ENCODE peak calls at places on chromosomes 1 and 21, in ten cellular contexts. N, H, O, B, C, M, L, U, X and W are unnamed samples.

GRCh38 chr1:206469933-206470691 is at the start of gene IKBKE:
- DNase-seq in N (no peak), H (peak; percentile 73), O (peak; percentile 50), B (peak; percentile 77), C (peak; percentile 77), M (no peak), L (peak; percentile 34), U (peak; percentile 67), X (peak; percentile 81), W (peak; percentile 74)

GRCh38 chr1:209549384-209550001 is 34.0 kb upstream of the CAMK1G start:
- DNase-seq in N (no peak), H (no peak), O (no peak), B (no peak), C (no peak), M (no peak), L (no peak), U (no peak), X (peak; percentile 79), W (no peak)

GRCh38 chr1:205913451-205914204 is 29.6 kb downstream of the SLC26A9 start:
- DNase-seq in N (peak; percentile 80), H (no peak), O (no peak), B (peak; percentile 65), C (no peak), M (no peak), L (no peak), U (peak; percentile 85), X (no peak), W (peak; percentile 78)

GRCh38 chr1:168136709-168137514 is at the start of gene GPR161:
- DNase-seq in N (peak; percentile 78), H (no peak), O (no peak), B (no peak), C (peak; percentile 44), M (no peak), L (peak; percentile 70), U (peak; percentile 48), X (peak; percentile 77), W (peak; percentile 77)

GRCh38 chr1:41360074-41361027 is 883 bp upstream of the FOXO6 start:
- DNase-seq in N (no peak), H (no peak), O (no peak), B (no peak), C (no peak), M (no peak), L (peak; percentile 18), U (no peak), X (peak; percentile 76), W (peak; percentile 50)

GRCh38 chr21:29145837-29146453 is 15.5 kb downstream of the MAP3K7CL start:
- DNase-seq in N (no peak), H (no peak), O (no peak), B (no peak), C (no peak), M (no peak), L (no peak), U (no peak), X (no peak), W (no peak)

GRCh38 chr1:204335533-204335932 is 24.2 kb downstream of the PLEKHA6 start:
- DNase-seq in N (no peak), H (no peak), O (no peak), B (no peak), C (no peak), M (no peak), L (no peak), U (no peak), X (no peak), W (no peak)

GRCh38 chr1:52674497-52675384 is 23.4 kb downstream of the COA7 start:
- DNase-seq in N (no peak), H (no peak), O (no peak), B (no peak), C (no peak), M (no peak), L (no peak), U (no peak), X (peak; percentile 40), W (no peak)

GRCh38 chr1:109768700-109769325 is 5.1 kb upstream of the EPS8L3 start:
- DNase-seq in N (no peak), H (no peak), O (no peak), B (no peak), C (peak; percentile 6), M (no peak), L (peak; percentile 10), U (no peak), X (no peak), W (peak; percentile 37)

DNA sequence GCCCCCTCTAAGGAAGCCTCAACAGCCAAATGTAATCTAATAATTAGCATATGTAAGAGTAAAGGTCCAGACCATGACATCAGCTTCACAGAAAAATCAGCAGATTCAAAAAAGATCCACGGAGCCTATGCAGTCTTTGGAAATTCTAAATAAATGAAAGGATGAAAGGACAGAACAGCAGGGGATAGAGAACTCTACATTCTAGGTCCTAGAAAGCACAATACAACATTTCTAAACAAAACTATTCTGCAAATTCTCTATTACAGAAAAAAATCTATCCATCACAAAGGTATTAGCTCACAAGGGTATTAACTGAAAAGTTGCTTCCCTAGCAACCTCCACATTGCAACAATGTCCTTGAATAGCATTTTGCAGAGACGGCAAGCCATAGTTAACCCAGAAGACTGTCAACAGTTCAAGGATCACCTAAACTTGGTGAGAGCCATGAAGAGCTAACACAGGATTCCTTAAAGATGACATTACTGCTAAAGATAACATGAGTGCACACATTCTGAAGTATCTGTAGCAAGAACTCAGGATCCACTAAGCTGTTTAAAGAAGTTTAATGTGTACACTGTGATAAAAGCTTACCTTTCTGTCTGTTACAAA is 74.2 kb downstream of the SIPA1L2 start:
- DNase-seq in N (no peak), H (no peak), O (no peak), B (no peak), C (no peak), M (no peak), L (no peak), U (no peak), X (no peak), W (no peak)
- H3K4me1 ChIP-seq in N (peaks cover 84% of the 10 kb centered on the region), H (peaks cover 25% of the 10 kb centered on the region), O (no peaks in the 10 kb centered on the region), B (no peaks in the 10 kb centered on the region), C (peaks cover 29% of the 10 kb centered on the region), M (peaks cover 49% of the 10 kb centered on the region), L (no peaks in the 10 kb centered on the region), U (peaks cover 10% of the 10 kb centered on the region), X (peaks cover 61% of the 10 kb centered on the region), W (peaks cover 30% of the 10 kb centered on the region)

DNA sequence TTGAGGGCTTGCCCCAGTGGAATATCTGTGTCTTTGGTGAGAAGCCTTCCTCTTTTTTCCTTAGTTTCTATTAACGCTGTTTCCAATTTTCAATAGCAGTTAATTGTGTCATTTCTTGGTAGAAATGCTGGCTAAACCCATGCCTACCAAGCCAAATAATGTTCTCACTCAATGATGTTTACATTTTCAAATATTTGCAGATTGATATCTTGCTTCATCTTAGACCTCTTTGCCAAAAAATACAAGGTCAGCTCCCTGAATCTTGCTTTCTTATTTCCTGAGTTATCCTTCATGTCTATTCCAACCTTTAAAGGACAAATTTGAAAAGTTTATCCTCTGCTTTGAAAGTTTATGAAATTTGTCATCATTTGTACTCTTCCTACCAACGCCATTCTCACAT is 5.1 kb downstream of the KCNJ15 start:
- DNase-seq in N (no peak), H (no peak), O (no peak), B (no peak), C (no peak), M (no peak), L (no peak), U (no peak), X (no peak), W (no peak)
- H3K4me1 ChIP-seq in N (no peaks in the 10 kb centered on the region), H (no peaks in the 10 kb centered on the region), O (no peaks in the 10 kb centered on the region), B (no peaks in the 10 kb centered on the region), C (no peaks in the 10 kb centered on the region), M (peaks cover 78% of the 10 kb centered on the region), L (no peaks in the 10 kb centered on the region), U (no peaks in the 10 kb centered on the region), X (no peaks in the 10 kb centered on the region), W (peaks cover 17% of the 10 kb centered on the region)

GRCh38 chr21:17461014-17461413 is 51.8 kb upstream of the CXADR start:
- DNase-seq in N (no peak), H (no peak), O (no peak), B (no peak), C (no peak), M (no peak), L (peak; percentile 74), U (no peak), X (no peak), W (no peak)

GRCh38 chr21:17460094-17460493 is 52.7 kb upstream of the CXADR start:
- DNase-seq in N (no peak), H (no peak), O (no peak), B (no peak), C (no peak), M (no peak), L (no peak), U (no peak), X (no peak), W (no peak)

GRCh38 chr21:17462276-17462981 is 50.4 kb upstream of the CXADR start:
- DNase-seq in N (no peak), H (no peak), O (no peak), B (no peak), C (peak; percentile 83), M (no peak), L (no peak), U (peak; percentile 83), X (no peak), W (no peak)

GRCh38 chr21:17463441-17463840 is 49.4 kb upstream of the CXADR start:
- DNase-seq in N (no peak), H (no peak), O (no peak), B (no peak), C (no peak), M (no peak), L (peak; percentile 44), U (no peak), X (no peak), W (no peak)

GRCh38 chr21:17461582-17461981 is 51.3 kb upstream of the CXADR start:
- DNase-seq in N (no peak), H (no peak), O (no peak), B (no peak), C (no peak), M (no peak), L (peak; percentile 33), U (no peak), X (no peak), W (no peak)
- H3K4me1 ChIP-seq in N (peaks cover 21% of the 10 kb centered on the region), H (peaks cover 19% of the 10 kb centered on the region), O (no peaks in the 10 kb centered on the region), B (no peaks in the 10 kb centered on the region), C (peaks cover 9% of the 10 kb centered on the region), M (peaks cover 43% of the 10 kb centered on the region), L (no peaks in the 10 kb centered on the region), U (peaks cover 4% of the 10 kb centered on the region), X (no peaks in the 10 kb centered on the region), W (no peaks in the 10 kb centered on the region)

GRCh38 chr1:61083799-61084385 is 1.5 kb downstream of the NFIA start:
- DNase-seq in N (no peak), H (no peak), O (no peak), B (no peak), C (no peak), M (no peak), L (no peak), U (no peak), X (peak; percentile 19), W (no peak)

GRCh38 chr1:61086245-61086644 is 3.9 kb downstream of the NFIA start:
- DNase-seq in N (no peak), H (no peak), O (no peak), B (no peak), C (no peak), M (no peak), L (no peak), U (no peak), X (no peak), W (no peak)

GRCh38 chr1:61085191-61086086 is 3.1 kb downstream of the NFIA start:
- DNase-seq in N (no peak), H (no peak), O (no peak), B (no peak), C (no peak), M (no peak), L (no peak), U (no peak), X (no peak), W (no peak)

GRCh38 chr1:61083014-61083798 is 845 bp downstream of the NFIA start:
- DNase-seq in N (peak; percentile 72), H (no peak), O (no peak), B (no peak), C (peak; percentile 24), M (no peak), L (peak; percentile 36), U (peak; percentile 26), X (peak; percentile 35), W (peak; percentile 75)

GRCh38 chr1:61084560-61084991 is 2.2 kb downstream of the NFIA start:
- DNase-seq in N (no peak), H (no peak), O (no peak), B (no peak), C (no peak), M (no peak), L (no peak), U (no peak), X (no peak), W (no peak)
- H3K4me1 ChIP-seq in N (peaks cover 50% of the 10 kb centered on the region), H (peaks cover 35% of the 10 kb centered on the region), O (peaks cover 31% of the 10 kb centered on the region), B (no peaks in the 10 kb centered on the region), C (peaks cover 48% of the 10 kb centered on the region), M (peaks cover 79% of the 10 kb centered on the region), L (no peaks in the 10 kb centered on the region), U (peaks cover 15% of the 10 kb centered on the region), X (peaks cover 43% of the 10 kb centered on the region), W (peaks cover 33% of the 10 kb centered on the region)